ENCODE peak calls at places on chromosomes 4 and X, in five cellular contexts. R, M, Z, E and A are unnamed samples.

GRCh38 chr4:10173039-10173753 is 56.6 kb upstream of the WDR1 start:
- DNase-seq in R (peak; percentile 80), Z (peak; percentile 41), M (no peak), E (no peak), A (no peak)

GRCh38 chrX:8672176-8672575 is 59.8 kb downstream of the ANOS1 start:
- DNase-seq in M (no peak), E (no peak), Z (no peak), R (no peak), A (no peak)

GRCh38 chr4:157888281-157888680 is 284.5 kb downstream of the GASK1B start:
- DNase-seq in M (no peak), Z (no peak), R (no peak), E (no peak), A (no peak)

GRCh38 chr4:40301592-40301991 is 33.5 kb upstream of the CHRNA9 start:
- DNase-seq in M (no peak), Z (no peak), R (no peak), E (no peak), A (no peak)

GRCh38 chr4:89511776-89512175 is 204.2 kb upstream of the GPRIN3 start:
- DNase-seq in R (no peak), M (no peak), E (no peak), Z (no peak), A (no peak)

GRCh38 chr4:128347175-128347868 is 59.7 kb upstream of the PGRMC2 start:
- DNase-seq in E (peak; percentile 49), R (no peak), Z (no peak), M (no peak), A (no peak)

GRCh38 chr4:56937262-56937661 is 29.6 kb downstream of the REST start:
- DNase-seq in E (peak; percentile 57), M (no peak), Z (no peak), R (peak; percentile 29), A (no peak)

GRCh38 chr4:122140834-122141233 is 11.3 kb upstream of the BLTP1 start:
- DNase-seq in M (no peak), Z (no peak), E (no peak), R (no peak), A (no peak)

GRCh38 chr4:26619784-26620183 is 35.9 kb downstream of the TBC1D19 start:
- DNase-seq in R (no peak), E (peak; percentile 54), Z (no peak), M (no peak), A (no peak)

GRCh38 chr4:123452585-123452984 is 56.0 kb downstream of the SPRY1 start:
- DNase-seq in Z (no peak), M (no peak), E (peak; percentile 95), R (peak; percentile 17), A (no peak)

GRCh38 chr4:63921561-63921960 is 487.7 kb downstream of the TECRL start:
- DNase-seq in E (no peak), M (no peak), R (no peak), Z (no peak), A (no peak)

GRCh38 chr4:24511371-24512063 is 72.8 kb downstream of the DHX15 start:
- DNase-seq in Z (peak; percentile 63), E (peak; percentile 51), R (no peak), M (no peak), A (no peak)

GRCh38 chr4:109557433-109557832 is 2.6 kb upstream of the MCUB start:
- DNase-seq in M (no peak), Z (no peak), E (no peak), R (no peak), A (no peak)

GRCh38 chrX:74493806-74494205 is 72.5 kb downstream of the SLC16A2 start:
- DNase-seq in R (no peak), Z (no peak), M (no peak), E (no peak), A (no peak)

GRCh38 chr4:80202784-80203553 is 5.7 kb downstream of the PRDM8 start:
- DNase-seq in R (no peak), E (peak; percentile 58), Z (peak; percentile 66), M (no peak), A (peak; percentile 70)

GRCh38 chrX:14899607-14900006 is 26.4 kb downstream of the MOSPD2 start:
- DNase-seq in M (no peak), Z (no peak), R (no peak), E (peak; percentile 73), A (no peak)

GRCh38 chr4:114364857-114365256 is 233.8 kb upstream of the UGT8 start:
- DNase-seq in Z (no peak), R (no peak), E (peak; percentile 73), M (no peak), A (no peak)

GRCh38 chrX:264634-265455 is 16.3 kb upstream of the PLCXD1 start:
- DNase-seq in R (no peak), Z (no peak), E (no peak), M (no peak), A (peak; percentile 23)

GRCh38 chrX:119809185-119809666 is 17.8 kb upstream of the RPL39 start:
- DNase-seq in E (peak; percentile 21), Z (no peak), R (peak; percentile 30), M (no peak), A (no peak)
- H2AK5ac ChIP-seq in E (no peak overlapping the region), Z (no peak overlapping the region), R (no peak overlapping the region), M (no peak overlapping the region), A (no peak overlapping the region)

GRCh38 chr4:73234712-73235111 is 23.9 kb downstream of the ANKRD17 start:
- DNase-seq in E (no peak), Z (no peak), M (no peak), R (no peak), A (no peak)

GRCh38 chr4:73230865-73231517 is 27.6 kb downstream of the ANKRD17 start:
- DNase-seq in R (no peak), M (no peak), Z (no peak), E (no peak), A (no peak)

GRCh38 chr4:73231518-73232487 is 26.8 kb downstream of the ANKRD17 start:
- DNase-seq in E (no peak), R (no peak), M (no peak), Z (no peak), A (no peak)

GRCh38 chr4:73236151-73236550 is 22.4 kb downstream of the ANKRD17 start:
- DNase-seq in R (peak; percentile 65), Z (no peak), E (no peak), M (no peak), A (no peak)
- H2AK5ac ChIP-seq in R (no peak overlapping the region), Z (no peak overlapping the region), E (no peak overlapping the region), M (no peak overlapping the region), A (no peak overlapping the region)

GRCh38 chr4:110614981-110615365 is 7.9 kb downstream of the PITX2 start:
- DNase-seq in Z (peak; percentile 41), M (peak; percentile 27), E (peak; percentile 62), R (no peak), A (no peak)

GRCh38 chr4:110615366-110616161 is 7.3 kb downstream of the PITX2 start:
- DNase-seq in Z (peak; percentile 78), M (peak; percentile 58), E (peak; percentile 68), R (no peak), A (no peak)

GRCh38 chr4:110617095-110617494 is 5.8 kb downstream of the PITX2 start:
- DNase-seq in M (peak; percentile 2), Z (no peak), R (no peak), E (peak; percentile 37), A (no peak)

GRCh38 chr4:110618091-110619000 is 4.5 kb downstream of the PITX2 start:
- DNase-seq in M (peak; percentile 70), R (no peak), E (peak; percentile 92), Z (peak; percentile 88), A (no peak)

DNA sequence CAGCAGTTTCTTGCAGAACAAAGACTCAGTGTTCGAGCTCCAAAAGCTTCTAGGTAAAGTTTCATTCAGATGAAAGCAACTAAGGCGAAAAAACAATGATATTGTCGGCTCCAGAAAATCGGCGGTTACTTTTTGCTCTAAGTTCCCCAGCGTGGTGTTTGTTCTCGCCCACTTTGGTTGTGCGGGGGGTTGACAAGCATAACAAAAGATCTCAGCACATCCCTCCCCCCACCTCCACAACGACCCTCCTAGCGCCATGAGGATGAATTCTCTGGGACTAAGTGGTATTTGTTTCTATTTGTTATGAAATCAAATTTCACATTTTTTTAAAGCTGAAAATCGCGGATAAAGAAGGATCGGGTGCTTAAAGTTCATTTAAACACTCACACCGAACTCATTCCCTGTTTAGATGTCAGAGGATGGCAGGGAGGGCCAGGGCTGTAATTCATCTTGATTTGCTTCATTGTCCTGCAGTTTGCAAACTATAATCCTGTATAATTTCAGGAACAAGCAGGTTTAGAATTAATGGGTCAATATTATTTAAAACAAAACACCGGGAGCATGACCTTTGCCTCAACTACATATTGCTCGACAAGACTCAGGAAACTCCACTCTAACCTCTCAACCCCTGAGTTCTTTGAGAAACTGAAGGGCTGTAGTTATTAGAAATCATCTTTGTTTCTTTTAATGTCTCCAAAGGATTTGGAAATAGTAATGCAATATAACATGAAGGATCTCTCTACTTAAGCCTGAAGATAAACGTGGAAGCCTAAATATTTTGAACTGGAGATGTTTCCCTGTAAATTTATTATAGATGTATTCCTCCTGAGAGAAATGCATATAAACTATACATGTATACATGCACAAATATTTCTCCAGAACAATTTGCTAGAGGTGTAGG is 6.5 kb downstream of the PITX2 start:
- DNase-seq in E (peak; percentile 45), R (no peak), Z (no peak), M (no peak), A (no peak)
- H2AK5ac ChIP-seq in E (no peak overlapping the region), R (no peak overlapping the region), Z (no peak overlapping the region), M (no peak overlapping the region), A (no peak overlapping the region)

GRCh38 chrX:65866762-65867161 is 173.1 kb downstream of the VSIG4 start:
- DNase-seq in E (no peak), R (no peak), Z (no peak), M (no peak), A (no peak)

GRCh38 chrX:65862638-65863037 is 177.2 kb downstream of the VSIG4 start:
- DNase-seq in E (no peak), Z (no peak), R (no peak), M (no peak), A (no peak)

GRCh38 chrX:65871671-65872311 is 168.1 kb downstream of the VSIG4 start:
- DNase-seq in R (peak; percentile 23), E (no peak), Z (peak; percentile 62), M (no peak), A (peak; percentile 13)

GRCh38 chrX:65866146-65866545 is 173.7 kb downstream of the VSIG4 start:
- DNase-seq in R (no peak), E (no peak), Z (no peak), M (no peak), A (no peak)
- H2AK5ac ChIP-seq in R (no peak overlapping the region), E (no peak overlapping the region), Z (no peak overlapping the region), M (no peak overlapping the region), A (no peak overlapping the region)